ENCODE peak calls at places on chromosomes 13 and 19, in four cellular contexts. A is upper lobe of right lung; Z is NCI-H748 treated with DMSO at 0.1 percent for 48 hours; T is activated T-helper 9 cell treated with anti-CD3 and anti-CD28 coated beads, Interleukin-2, amount 50 U/mL, for 16 hours. J is an unnamed sample.
A peak's percentile ranks its signal among the peaks of the same experiment; 100 is the strongest.

GRCh38 chr19:18373892-18374629 is 11.9 kb upstream of the GDF15 start:
- DNase-seq in A (peak; percentile 96), Z (no peak), T (no peak), J (peak; percentile 18)

GRCh38 chr19:14471436-14472187 is 3.5 kb downstream of the PTGER1 start:
- DNase-seq in A (no peak), Z (no peak), T (no peak), J (no peak)

GRCh38 chr19:1040476-1041271 is 767 bp downstream of the ABCA7 start:
- DNase-seq in A (peak; percentile 95), Z (peak; percentile 70), T (peak; percentile 84), J (peak; percentile 56)

GRCh38 chr19:14479985-14480694 is 5.0 kb upstream of the PTGER1 start:
- DNase-seq in A (peak; percentile 78), Z (no peak), T (peak; percentile 63), J (no peak)

GRCh38 chr19:43470288-43470687 is 4.9 kb upstream of the LYPD3 start:
- DNase-seq in A (no peak), Z (no peak), T (no peak), J (no peak)

GRCh38 chr19:46341937-46342336 is 5.0 kb upstream of the PPP5C start:
- DNase-seq in A (no peak), Z (no peak), T (no peak), J (no peak)

GRCh38 chr13:112733112-112733511 is 43.3 kb downstream of the ATP11A start:
- DNase-seq in A (no peak), Z (peak; percentile 94), T (no peak), J (no peak)

GRCh38 chr19:19482785-19483625 is 32.3 kb downstream of the TSSK6 start:
- DNase-seq in A (no peak), Z (no peak), T (no peak), J (no peak)

GRCh38 chr13:46577656-46578589 is 25.0 kb downstream of the LRCH1 start:
- DNase-seq in A (no peak), Z (no peak), T (no peak), J (no peak)

GRCh38 chr13:113970810-113971470 is 2.9 kb downstream of the C13orf46 start:
- DNase-seq in A (peak; percentile 87), Z (no peak), T (no peak), J (no peak)

GRCh38 chr19:38597075-38597474 is 20.7 kb downstream of the MAP4K1 start:
- DNase-seq in A (no peak), Z (no peak), T (no peak), J (no peak)

GRCh38 chr13:113207890-113208423 is 512 bp downstream of the PCID2 start:
- DNase-seq in A (peak; percentile 81), Z (peak; percentile 13), T (no peak), J (no peak)

GRCh38 chr19:20558011-20558410 is 7.6 kb downstream of the ZNF737 start:
- DNase-seq in A (no peak), Z (no peak), T (no peak), J (no peak)

GRCh38 chr13:25171517-25172302 is at the start of gene AMER2:
- DNase-seq in A (no peak), Z (peak; percentile 83), T (no peak), J (peak; percentile 10)

GRCh38 chr19:53132231-53132991 is at the start of gene ZNF415:
- DNase-seq in A (peak; percentile 79), Z (peak; percentile 92), T (peak; percentile 10), J (peak; percentile 97)

GRCh38 chr19:42613666-42614065 is 18.9 kb upstream of the CEACAM8 start:
- DNase-seq in A (no peak), Z (no peak), T (no peak), J (no peak)

GRCh38 chr13:49812806-49813205 is 20.3 kb upstream of the KPNA3 start:
- DNase-seq in A (no peak), Z (no peak), T (no peak), J (no peak)

GRCh38 chr19:35868172-35868822 is at the start of gene APLP1:
- DNase-seq in A (peak; percentile 86), Z (peak; percentile 69), T (peak; percentile 62), J (peak; percentile 98)

GRCh38 chr19:11496391-11497163 is 9.1 kb downstream of the ZNF653 start:
- DNase-seq in A (peak; percentile 82), Z (no peak), T (peak; percentile 52), J (no peak)

GRCh38 chr19:6807291-6807690 is 34.8 kb downstream of the VAV1 start:
- DNase-seq in A (no peak), Z (no peak), T (no peak), J (no peak)

GRCh38 chr13:24280722-24281121 is 28.7 kb upstream of the C1QTNF9 start:
- DNase-seq in A (peak; percentile 81), Z (no peak), T (no peak), J (no peak)

GRCh38 chr13:22336460-22336859 is 665.6 kb downstream of the FGF9 start:
- DNase-seq in A (no peak), Z (no peak), T (no peak), J (no peak)

GRCh38 chr19:42255766-42256750 is 1.1 kb upstream of the ERF start:
- DNase-seq in A (peak; percentile 73), Z (peak; percentile 72), T (no peak), J (peak; percentile 87)

GRCh38 chr19:45676851-45677263 is 8.8 kb downstream of the GIPR start:
- DNase-seq in A (peak; percentile 78), Z (no peak), T (peak; percentile 39), J (no peak)

GRCh38 chr19:55358943-55359908 is 3.8 kb downstream of the GARIN5B start:
- DNase-seq in A (no peak), Z (no peak), T (no peak), J (no peak)

GRCh38 chr13:49435992-49436391 is 7.9 kb downstream of the CAB39L start:
- DNase-seq in A (no peak), Z (no peak), T (no peak), J (no peak)

GRCh38 chr13:104936304-104936703 is 1599.2 kb downstream of the EFNB2 start:
- DNase-seq in A (no peak), Z (no peak), T (no peak), J (no peak)

GRCh38 chr13:30751183-30751933 is 16.0 kb downstream of the ALOX5AP start:
- DNase-seq in A (no peak), Z (no peak), T (no peak), J (no peak)

GRCh38 chr13:99624936-99625540 is 123.8 kb downstream of the TM9SF2 start:
- DNase-seq in A (no peak), Z (no peak), T (no peak), J (no peak)

GRCh38 chr19:45477713-45478453 is 10.1 kb downstream of the FOSB start:
- DNase-seq in A (no peak), Z (peak; percentile 86), T (no peak), J (no peak)

GRCh38 chr19:3366104-3366760 is at the start of gene NFIC:
- DNase-seq in A (peak; percentile 90), Z (no peak), T (peak; percentile 29), J (no peak)

J was measured in NCI-H2227 treated with DMSO at 0.1 percent for 48 hours.